ENCODE peak calls at places on chromosomes 16 and 17, in eight cellular contexts. One of them, this sample, is unnamed.

GRCh38 chr16:7268182-7268581 is 64.5 kb upstream of the RBFOX1 start:
- DNase-seq in right cardiac atrium: no peak
- DNase-seq in fibroblast of lung: no peak
- DNase-seq in A549: peak; percentile 3
- DNase-seq in upper lobe of right lung: no peak
- DNase-seq in endodermal cell: peak; percentile 85
- DNase-seq in colonic mucosa: peak; percentile 32
- DNase-seq in naive thymus-derived CD4-positive, alpha-beta T cell: no peak
- DNase-seq in this sample: no peak

GRCh38 chr16:3582276-3583165 is 5.3 kb upstream of the NLRC3 start:
- DNase-seq in upper lobe of right lung: no peak
- DNase-seq in fibroblast of lung: no peak
- DNase-seq in naive thymus-derived CD4-positive, alpha-beta T cell: no peak
- DNase-seq in A549: no peak
- DNase-seq in right cardiac atrium: no peak
- DNase-seq in endodermal cell: no peak
- DNase-seq in colonic mucosa: no peak
- DNase-seq in this sample: no peak

GRCh38 chr16:66728804-66729203 is 22.6 kb downstream of the DYNC1LI2 start:
- DNase-seq in naive thymus-derived CD4-positive, alpha-beta T cell: no peak
- DNase-seq in A549: no peak
- DNase-seq in colonic mucosa: no peak
- DNase-seq in upper lobe of right lung: no peak
- DNase-seq in endodermal cell: no peak
- DNase-seq in fibroblast of lung: no peak
- DNase-seq in right cardiac atrium: no peak
- DNase-seq in this sample: no peak

GRCh38 chr17:6651483-6652452 is at the start of the genes C17orf100 and MED31:
- DNase-seq in colonic mucosa: peak; percentile 99
- DNase-seq in upper lobe of right lung: peak; percentile 98
- DNase-seq in right cardiac atrium: peak; percentile 98
- DNase-seq in endodermal cell: peak; percentile 100
- DNase-seq in fibroblast of lung: peak; percentile 87
- DNase-seq in naive thymus-derived CD4-positive, alpha-beta T cell: peak; percentile 94
- DNase-seq in A549: peak; percentile 99
- DNase-seq in this sample: peak; percentile 99

GRCh38 chr17:43118679-43119615 is 6.2 kb downstream of the BRCA1 start:
- DNase-seq in A549: no peak
- DNase-seq in colonic mucosa: no peak
- DNase-seq in upper lobe of right lung: no peak
- DNase-seq in fibroblast of lung: peak; percentile 14
- DNase-seq in right cardiac atrium: no peak
- DNase-seq in endodermal cell: no peak
- DNase-seq in naive thymus-derived CD4-positive, alpha-beta T cell: no peak
- DNase-seq in this sample: no peak

GRCh38 chr17:49899588-49899987 is 51.7 kb upstream of the TAC4 start:
- DNase-seq in endodermal cell: no peak
- DNase-seq in fibroblast of lung: no peak
- DNase-seq in A549: no peak
- DNase-seq in naive thymus-derived CD4-positive, alpha-beta T cell: no peak
- DNase-seq in colonic mucosa: no peak
- DNase-seq in right cardiac atrium: no peak
- DNase-seq in upper lobe of right lung: no peak
- DNase-seq in this sample: no peak

GRCh38 chr17:50686494-50687199 is 21.1 kb downstream of the ANKRD40 start:
- DNase-seq in fibroblast of lung: peak; percentile 69
- DNase-seq in endodermal cell: peak; percentile 84
- DNase-seq in right cardiac atrium: peak; percentile 82
- DNase-seq in naive thymus-derived CD4-positive, alpha-beta T cell: no peak
- DNase-seq in colonic mucosa: peak; percentile 89
- DNase-seq in upper lobe of right lung: peak; percentile 66
- DNase-seq in A549: peak; percentile 93
- DNase-seq in this sample: peak; percentile 92

GRCh38 chr16:54842743-54843423 is 87.8 kb upstream of the IRX5 start:
- DNase-seq in colonic mucosa: no peak
- DNase-seq in endodermal cell: no peak
- DNase-seq in A549: no peak
- DNase-seq in naive thymus-derived CD4-positive, alpha-beta T cell: no peak
- DNase-seq in upper lobe of right lung: no peak
- DNase-seq in fibroblast of lung: no peak
- DNase-seq in right cardiac atrium: no peak
- DNase-seq in this sample: no peak

GRCh38 chr16:88348377-88349152 is 34.2 kb upstream of the ZNF469 start:
- DNase-seq in endodermal cell: no peak
- DNase-seq in fibroblast of lung: no peak
- DNase-seq in upper lobe of right lung: no peak
- DNase-seq in naive thymus-derived CD4-positive, alpha-beta T cell: no peak
- DNase-seq in right cardiac atrium: no peak
- DNase-seq in colonic mucosa: no peak
- DNase-seq in A549: no peak
- DNase-seq in this sample: peak; percentile 33

GRCh38 chr17:16297367-16298139 is 55.7 kb downstream of the CENPV start:
- DNase-seq in fibroblast of lung: no peak
- DNase-seq in A549: no peak
- DNase-seq in right cardiac atrium: no peak
- DNase-seq in endodermal cell: peak; percentile 74
- DNase-seq in naive thymus-derived CD4-positive, alpha-beta T cell: no peak
- DNase-seq in upper lobe of right lung: no peak
- DNase-seq in colonic mucosa: peak; percentile 68
- DNase-seq in this sample: peak; percentile 37

GRCh38 chr17:71269201-71269600 is 851.6 kb upstream of the SOX9 start:
- DNase-seq in colonic mucosa: no peak
- DNase-seq in A549: no peak
- DNase-seq in endodermal cell: no peak
- DNase-seq in right cardiac atrium: no peak
- DNase-seq in fibroblast of lung: no peak
- DNase-seq in upper lobe of right lung: no peak
- DNase-seq in naive thymus-derived CD4-positive, alpha-beta T cell: no peak
- DNase-seq in this sample: no peak

GRCh38 chr16:53789159-53789558 is 85.2 kb downstream of the FTO start:
- DNase-seq in A549: no peak
- DNase-seq in endodermal cell: no peak
- DNase-seq in upper lobe of right lung: no peak
- DNase-seq in right cardiac atrium: no peak
- DNase-seq in colonic mucosa: no peak
- DNase-seq in fibroblast of lung: peak; percentile 75
- DNase-seq in naive thymus-derived CD4-positive, alpha-beta T cell: no peak
- DNase-seq in this sample: no peak

GRCh38 chr16:59854846-59855439 is 1120.8 kb upstream of the GOT2 start:
- DNase-seq in fibroblast of lung: no peak
- DNase-seq in upper lobe of right lung: no peak
- DNase-seq in colonic mucosa: no peak
- DNase-seq in A549: no peak
- DNase-seq in naive thymus-derived CD4-positive, alpha-beta T cell: no peak
- DNase-seq in endodermal cell: no peak
- DNase-seq in right cardiac atrium: no peak
- DNase-seq in this sample: no peak

GRCh38 chr16:87311387-87311786 is 5.8 kb downstream of the C16orf95 start:
- DNase-seq in upper lobe of right lung: no peak
- DNase-seq in naive thymus-derived CD4-positive, alpha-beta T cell: no peak
- DNase-seq in endodermal cell: no peak
- DNase-seq in colonic mucosa: no peak
- DNase-seq in A549: no peak
- DNase-seq in right cardiac atrium: no peak
- DNase-seq in fibroblast of lung: no peak
- DNase-seq in this sample: no peak

GRCh38 chr17:78383725-78384471 is 5.4 kb downstream of the PGS1 start:
- DNase-seq in upper lobe of right lung: peak; percentile 90
- DNase-seq in A549: no peak
- DNase-seq in right cardiac atrium: peak; percentile 89
- DNase-seq in naive thymus-derived CD4-positive, alpha-beta T cell: no peak
- DNase-seq in fibroblast of lung: peak; percentile 99
- DNase-seq in endodermal cell: peak; percentile 57
- DNase-seq in colonic mucosa: peak; percentile 45
- DNase-seq in this sample: peak; percentile 95

GRCh38 chr16:15487336-15488284 is 53.2 kb downstream of the BMERB1 start:
- DNase-seq in naive thymus-derived CD4-positive, alpha-beta T cell: no peak
- DNase-seq in fibroblast of lung: no peak
- DNase-seq in endodermal cell: no peak
- DNase-seq in upper lobe of right lung: no peak
- DNase-seq in A549: no peak
- DNase-seq in right cardiac atrium: no peak
- DNase-seq in colonic mucosa: no peak
- DNase-seq in this sample: no peak

GRCh38 chr17:73201215-73202069 is 8.6 kb downstream of the COG1 start:
- DNase-seq in right cardiac atrium: no peak
- DNase-seq in endodermal cell: no peak
- DNase-seq in naive thymus-derived CD4-positive, alpha-beta T cell: no peak
- DNase-seq in colonic mucosa: no peak
- DNase-seq in upper lobe of right lung: no peak
- DNase-seq in fibroblast of lung: no peak
- DNase-seq in A549: no peak
- DNase-seq in this sample: no peak

GRCh38 chr16:278863-279366 is 1.5 kb upstream of the ARHGDIG start:
- DNase-seq in upper lobe of right lung: no peak
- DNase-seq in fibroblast of lung: peak; percentile 6
- DNase-seq in endodermal cell: peak; percentile 79
- DNase-seq in colonic mucosa: no peak
- DNase-seq in A549: no peak
- DNase-seq in naive thymus-derived CD4-positive, alpha-beta T cell: peak; percentile 39
- DNase-seq in right cardiac atrium: no peak
- DNase-seq in this sample: no peak

DNA sequence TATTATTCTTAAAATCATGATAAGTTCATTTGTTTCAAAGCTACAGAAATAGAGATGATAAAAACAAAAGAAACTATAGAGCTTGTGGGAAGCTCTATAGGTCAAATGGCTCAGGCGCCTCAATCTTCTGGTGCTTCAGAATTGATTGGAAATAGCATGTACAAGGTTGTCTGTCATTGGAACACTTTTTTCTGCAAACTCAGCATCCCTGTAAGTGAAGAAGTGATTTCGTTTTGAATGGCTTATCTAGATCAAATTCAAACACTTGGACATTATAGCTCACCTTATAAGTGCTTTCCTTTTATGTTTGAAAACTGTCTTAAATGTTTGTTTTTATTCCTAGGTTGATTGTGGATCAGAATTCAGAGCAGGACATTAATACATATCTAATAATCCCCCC is 103.7 kb downstream of the SKAP1 start:
- DNase-seq in naive thymus-derived CD4-positive, alpha-beta T cell: no peak
- DNase-seq in endodermal cell: no peak
- DNase-seq in upper lobe of right lung: no peak
- DNase-seq in fibroblast of lung: no peak
- DNase-seq in A549: no peak
- DNase-seq in right cardiac atrium: no peak
- DNase-seq in colonic mucosa: no peak
- DNase-seq in this sample: no peak
- H3K4me1 ChIP-seq in naive thymus-derived CD4-positive, alpha-beta T cell: no peaks in the 10 kb centered on the region
- H3K4me1 ChIP-seq in endodermal cell: no peaks in the 10 kb centered on the region
- H3K4me1 ChIP-seq in upper lobe of right lung: no peaks in the 10 kb centered on the region
- H3K4me1 ChIP-seq in fibroblast of lung: no peaks in the 10 kb centered on the region
- H3K4me1 ChIP-seq in A549: peaks cover 7% of the 10 kb centered on the region
- H3K4me1 ChIP-seq in right cardiac atrium: no peaks in the 10 kb centered on the region
- H3K4me1 ChIP-seq in colonic mucosa: no peaks in the 10 kb centered on the region
- H3K4me1 ChIP-seq in this sample: no peaks in the 10 kb centered on the region

GRCh38 chr17:58691701-58692238 is at the start of gene TEX14:
- DNase-seq in endodermal cell: no peak
- DNase-seq in naive thymus-derived CD4-positive, alpha-beta T cell: no peak
- DNase-seq in right cardiac atrium: peak; percentile 56
- DNase-seq in A549: no peak
- DNase-seq in upper lobe of right lung: no peak
- DNase-seq in colonic mucosa: no peak
- DNase-seq in fibroblast of lung: no peak
- DNase-seq in this sample: no peak
- H3K27ac ChIP-seq in endodermal cell: peak within 1 kb of the TSS; percentile 21
- H3K27ac ChIP-seq in naive thymus-derived CD4-positive, alpha-beta T cell: peak within 1 kb of the TSS; percentile 77
- H3K27ac ChIP-seq in right cardiac atrium: peak within 1 kb of the TSS; percentile 49
- H3K27ac ChIP-seq in A549: peak within 1 kb of the TSS; percentile 65
- H3K27ac ChIP-seq in upper lobe of right lung: peak within 1 kb of the TSS; percentile 88
- H3K27ac ChIP-seq in colonic mucosa: peak within 1 kb of the TSS; percentile 59
- H3K27ac ChIP-seq in fibroblast of lung: peak within 1 kb of the TSS; percentile 66
- H3K27ac ChIP-seq in this sample: peak within 1 kb of the TSS; percentile 66

GRCh38 chr17:74449773-74450172 is 16.7 kb upstream of the CD300A start:
- DNase-seq in naive thymus-derived CD4-positive, alpha-beta T cell: no peak
- DNase-seq in upper lobe of right lung: no peak
- DNase-seq in right cardiac atrium: no peak
- DNase-seq in colonic mucosa: no peak
- DNase-seq in fibroblast of lung: no peak
- DNase-seq in endodermal cell: no peak
- DNase-seq in A549: no peak
- DNase-seq in this sample: no peak
- H3K4me1 ChIP-seq in naive thymus-derived CD4-positive, alpha-beta T cell: peaks cover 4% of the 10 kb centered on the region
- H3K4me1 ChIP-seq in upper lobe of right lung: peaks cover 41% of the 10 kb centered on the region
- H3K4me1 ChIP-seq in right cardiac atrium: peaks cover 14% of the 10 kb centered on the region
- H3K4me1 ChIP-seq in colonic mucosa: peaks cover 11% of the 10 kb centered on the region
- H3K4me1 ChIP-seq in fibroblast of lung: no peaks in the 10 kb centered on the region
- H3K4me1 ChIP-seq in endodermal cell: peaks cover 7% of the 10 kb centered on the region
- H3K4me1 ChIP-seq in A549: peaks cover 11% of the 10 kb centered on the region
- H3K4me1 ChIP-seq in this sample: peaks cover 4% of the 10 kb centered on the region

GRCh38 chr17:56835259-56835575 is 1.3 kb downstream of the DGKE start:
- DNase-seq in fibroblast of lung: peak; percentile 4
- DNase-seq in endodermal cell: no peak
- DNase-seq in right cardiac atrium: no peak
- DNase-seq in colonic mucosa: no peak
- DNase-seq in upper lobe of right lung: no peak
- DNase-seq in naive thymus-derived CD4-positive, alpha-beta T cell: no peak
- DNase-seq in A549: no peak
- DNase-seq in this sample: no peak
- H3K27ac ChIP-seq in fibroblast of lung: peak overlapping the region; percentile 91
- H3K27ac ChIP-seq in endodermal cell: no peak overlapping the region
- H3K27ac ChIP-seq in right cardiac atrium: peak overlapping the region; percentile 0
- H3K27ac ChIP-seq in colonic mucosa: peak overlapping the region; percentile 84
- H3K27ac ChIP-seq in upper lobe of right lung: peak overlapping the region; percentile 81
- H3K27ac ChIP-seq in naive thymus-derived CD4-positive, alpha-beta T cell: peak overlapping the region; percentile 85
- H3K27ac ChIP-seq in A549: no peak overlapping the region
- H3K27ac ChIP-seq in this sample: no peak overlapping the region

This sample was measured in aorta.